ENCODE peak calls at places on chromosome 14, in seven cellular contexts. S is HEK293T; Q is cardiac fibroblast; P is pulmonary artery endothelial cell; W is occipital lobe; G is ecto neural progenitor cell; J is CD4-positive, alpha-beta T cell. F is an unnamed sample.

GRCh38 chr14:39097159-39097558 is 5.9 kb downstream of the SEC23A start:
- DNase-seq in S (no peak), Q (peak), P (no peak), W (no peak), G (no peak), J (no peak), F (no peak)

GRCh38 chr14:68563256-68564131 is 229.4 kb downstream of the ZFP36L1 start:
- DNase-seq in S (no peak), Q (peak), P (no peak), W (no peak), G (no peak), J (no peak), F (no peak)

GRCh38 chr14:89503458-89503996 is 86.5 kb upstream of the FOXN3 start:
- DNase-seq in S (no peak), Q (no peak), P (no peak), W (no peak), G (no peak), J (no peak), F (no peak)

GRCh38 chr14:63781686-63782085 is 53.8 kb upstream of the SGPP1 start:
- DNase-seq in S (no peak), Q (no peak), P (no peak), W (no peak), G (no peak), J (no peak), F (no peak)

GRCh38 chr14:37903561-37904191 is 304.0 kb upstream of the SSTR1 start:
- DNase-seq in S (peak), Q (peak), P (peak), W (no peak), G (no peak), J (no peak), F (peak)

GRCh38 chr14:24851837-24852236 is 198.1 kb downstream of the STXBP6 start:
- DNase-seq in S (no peak), Q (peak), P (no peak), W (no peak), G (no peak), J (no peak), F (no peak)

GRCh38 chr14:20469890-20470858 is 968 bp downstream of the PNP start:
- DNase-seq in S (peak), Q (peak), P (peak), W (no peak), G (peak), J (peak), F (peak)

GRCh38 chr14:89011727-89012271 is 187.3 kb downstream of the TTC8 start:
- DNase-seq in S (no peak), Q (no peak), P (no peak), W (no peak), G (no peak), J (no peak), F (no peak)

GRCh38 chr14:21090194-21090939 is 8.1 kb downstream of the ZNF219 start:
- DNase-seq in S (no peak), Q (no peak), P (no peak), W (no peak), G (peak), J (no peak), F (no peak)

GRCh38 chr14:93010543-93011541 is 87.9 kb downstream of the CHGA start:
- DNase-seq in S (no peak), Q (no peak), P (no peak), W (no peak), G (no peak), J (no peak), F (no peak)

GRCh38 chr14:61647704-61648103 is 47.6 kb upstream of the HIF1A start:
- DNase-seq in S (no peak), Q (no peak), P (no peak), W (no peak), G (no peak), J (no peak), F (no peak)

GRCh38 chr14:88825078-88825458 is 617 bp downstream of the TTC8 start:
- DNase-seq in S (no peak), Q (peak), P (no peak), W (no peak), G (no peak), J (no peak), F (no peak)

GRCh38 chr14:56087824-56088571 is 30.2 kb upstream of the PELI2 start:
- DNase-seq in S (no peak), Q (no peak), P (no peak), W (no peak), G (no peak), J (no peak), F (no peak)

GRCh38 chr14:20668969-20669368 is 15.4 kb upstream of the RNASE4 start:
- DNase-seq in S (no peak), Q (no peak), P (no peak), W (no peak), G (no peak), J (no peak), F (no peak)

GRCh38 chr14:30114051-30114450 is 186.4 kb upstream of the PRKD1 start:
- DNase-seq in S (no peak), Q (peak), P (no peak), W (no peak), G (no peak), J (no peak), F (no peak)

GRCh38 chr14:55968741-55969140 is 149.5 kb upstream of the PELI2 start:
- DNase-seq in S (no peak), Q (peak), P (no peak), W (no peak), G (no peak), J (no peak), F (no peak)

GRCh38 chr14:69244946-69245345 is 15.0 kb upstream of the GALNT16 start:
- DNase-seq in S (no peak), Q (no peak), P (no peak), W (no peak), G (no peak), J (no peak), F (no peak)

GRCh38 chr14:92726135-92726932 is 22.1 kb downstream of the LGMN start:
- DNase-seq in S (no peak), Q (peak), P (peak), W (no peak), G (no peak), J (peak), F (no peak)

GRCh38 chr14:99538275-99538674 is 57.1 kb downstream of the CCNK start:
- DNase-seq in S (no peak), Q (peak), P (no peak), W (no peak), G (no peak), J (no peak), F (no peak)

GRCh38 chr14:20477211-20477876 is 8.1 kb downstream of the PNP start:
- DNase-seq in S (no peak), Q (peak), P (no peak), W (no peak), G (no peak), J (peak), F (peak)

GRCh38 chr14:36723551-36723950 is 61.9 kb downstream of the PAX9 start:
- DNase-seq in S (no peak), Q (no peak), P (no peak), W (no peak), G (no peak), J (no peak), F (no peak)

GRCh38 chr14:53529519-53529918 is 376.4 kb upstream of the DDHD1 start:
- DNase-seq in S (no peak), Q (no peak), P (no peak), W (no peak), G (no peak), J (no peak), F (no peak)

GRCh38 chr14:60349663-60350365 is 100.8 kb downstream of the PPM1A start:
- DNase-seq in S (peak), Q (peak), P (peak), W (no peak), G (no peak), J (peak), F (peak)

GRCh38 chr14:45641541-45641940 is 388.5 kb upstream of the MIS18BP1 start:
- DNase-seq in S (no peak), Q (no peak), P (no peak), W (no peak), G (no peak), J (no peak), F (no peak)

GRCh38 chr14:94897092-94897491 is 127.2 kb upstream of the GSC start:
- DNase-seq in S (no peak), Q (no peak), P (no peak), W (no peak), G (no peak), J (no peak), F (no peak)

GRCh38 chr14:102748806-102749205 is 28.4 kb upstream of the TRAF3 start:
- DNase-seq in S (no peak), Q (no peak), P (no peak), W (no peak), G (no peak), J (no peak), F (no peak)

GRCh38 chr14:52473557-52473956 is 78.7 kb downstream of the TXNDC16 start:
- DNase-seq in S (no peak), Q (peak), P (no peak), W (no peak), G (no peak), J (no peak), F (peak)

GRCh38 chr14:103395245-103395644 is 10.0 kb downstream of the MARK3 start:
- DNase-seq in S (no peak), Q (no peak), P (no peak), W (no peak), G (no peak), J (no peak), F (no peak)

GRCh38 chr14:54200726-54201125 is 196.1 kb upstream of the CDKN3 start:
- DNase-seq in S (no peak), Q (no peak), P (no peak), W (no peak), G (no peak), J (no peak), F (no peak)